ENCODE peak calls at places on chromosomes 6 and 20, in five cellular contexts. One of them, this sample, is unnamed.

GRCh38 chr6:61887425-61887824 is 398.6 kb downstream of the KHDRBS2 start:
- DNase-seq in tibial artery: no peak
- DNase-seq in stimulated activated CD8-positive, alpha-beta memory T cell treated with anti-CD3 and anti-CD28 coated beads, Interleukin-15, amount 100 ng/mL, for 24 hours: no peak
- DNase-seq in RWPE1: no peak
- DNase-seq in AG08395: no peak
- DNase-seq in this sample: no peak

GRCh38 chr6:18596529-18596835 is 209.3 kb downstream of the RNF144B start:
- DNase-seq in AG08395: no peak
- DNase-seq in stimulated activated CD8-positive, alpha-beta memory T cell treated with anti-CD3 and anti-CD28 coated beads, Interleukin-15, amount 100 ng/mL, for 24 hours: no peak
- DNase-seq in RWPE1: no peak
- DNase-seq in tibial artery: no peak
- DNase-seq in this sample: no peak

GRCh38 chr6:137412562-137412961 is 81.6 kb downstream of the OLIG3 start:
- DNase-seq in AG08395: no peak
- DNase-seq in tibial artery: no peak
- DNase-seq in RWPE1: no peak
- DNase-seq in stimulated activated CD8-positive, alpha-beta memory T cell treated with anti-CD3 and anti-CD28 coated beads, Interleukin-15, amount 100 ng/mL, for 24 hours: no peak
- DNase-seq in this sample: no peak

GRCh38 chr6:64895945-64896344 is 811.1 kb downstream of the EYS start:
- DNase-seq in AG08395: no peak
- DNase-seq in stimulated activated CD8-positive, alpha-beta memory T cell treated with anti-CD3 and anti-CD28 coated beads, Interleukin-15, amount 100 ng/mL, for 24 hours: no peak
- DNase-seq in tibial artery: no peak
- DNase-seq in RWPE1: no peak
- DNase-seq in this sample: no peak

GRCh38 chr20:25496968-25497401 is 88.3 kb downstream of the NINL start:
- DNase-seq in RWPE1: peak
- DNase-seq in stimulated activated CD8-positive, alpha-beta memory T cell treated with anti-CD3 and anti-CD28 coated beads, Interleukin-15, amount 100 ng/mL, for 24 hours: no peak
- DNase-seq in AG08395: no peak
- DNase-seq in tibial artery: no peak
- DNase-seq in this sample: no peak

GRCh38 chr6:122717350-122717749 is 62.2 kb upstream of the FABP7 start:
- DNase-seq in AG08395: peak
- DNase-seq in tibial artery: no peak
- DNase-seq in RWPE1: no peak
- DNase-seq in stimulated activated CD8-positive, alpha-beta memory T cell treated with anti-CD3 and anti-CD28 coated beads, Interleukin-15, amount 100 ng/mL, for 24 hours: no peak
- DNase-seq in this sample: peak

GRCh38 chr6:66772785-66773184 is 1065.8 kb upstream of the EYS start:
- DNase-seq in AG08395: no peak
- DNase-seq in tibial artery: peak
- DNase-seq in stimulated activated CD8-positive, alpha-beta memory T cell treated with anti-CD3 and anti-CD28 coated beads, Interleukin-15, amount 100 ng/mL, for 24 hours: no peak
- DNase-seq in RWPE1: no peak
- DNase-seq in this sample: no peak

GRCh38 chr6:4567141-4567540 is 209.1 kb upstream of the CDYL start:
- DNase-seq in AG08395: peak
- DNase-seq in tibial artery: no peak
- DNase-seq in stimulated activated CD8-positive, alpha-beta memory T cell treated with anti-CD3 and anti-CD28 coated beads, Interleukin-15, amount 100 ng/mL, for 24 hours: no peak
- DNase-seq in RWPE1: peak
- DNase-seq in this sample: no peak

GRCh38 chr6:53703047-53703446 is 37.5 kb upstream of the KLHL31 start:
- DNase-seq in stimulated activated CD8-positive, alpha-beta memory T cell treated with anti-CD3 and anti-CD28 coated beads, Interleukin-15, amount 100 ng/mL, for 24 hours: no peak
- DNase-seq in AG08395: no peak
- DNase-seq in RWPE1: no peak
- DNase-seq in tibial artery: no peak
- DNase-seq in this sample: no peak

GRCh38 chr6:14658909-14659561 is 541.5 kb downstream of the CD83 start:
- DNase-seq in AG08395: peak
- DNase-seq in stimulated activated CD8-positive, alpha-beta memory T cell treated with anti-CD3 and anti-CD28 coated beads, Interleukin-15, amount 100 ng/mL, for 24 hours: no peak
- DNase-seq in RWPE1: no peak
- DNase-seq in tibial artery: peak
- DNase-seq in this sample: no peak

GRCh38 chr20:32965581-32966373 is 38.5 kb downstream of the SUN5 start:
- DNase-seq in stimulated activated CD8-positive, alpha-beta memory T cell treated with anti-CD3 and anti-CD28 coated beads, Interleukin-15, amount 100 ng/mL, for 24 hours: no peak
- DNase-seq in RWPE1: no peak
- DNase-seq in tibial artery: no peak
- DNase-seq in AG08395: no peak
- DNase-seq in this sample: no peak

GRCh38 chr20:46253391-46253790 is 54.9 kb downstream of the CDH22 start:
- DNase-seq in AG08395: peak
- DNase-seq in RWPE1: peak
- DNase-seq in tibial artery: no peak
- DNase-seq in stimulated activated CD8-positive, alpha-beta memory T cell treated with anti-CD3 and anti-CD28 coated beads, Interleukin-15, amount 100 ng/mL, for 24 hours: no peak
- DNase-seq in this sample: no peak

GRCh38 chr6:107977283-107977682 is 19.3 kb upstream of the SEC63 start:
- DNase-seq in RWPE1: peak
- DNase-seq in stimulated activated CD8-positive, alpha-beta memory T cell treated with anti-CD3 and anti-CD28 coated beads, Interleukin-15, amount 100 ng/mL, for 24 hours: no peak
- DNase-seq in AG08395: peak
- DNase-seq in tibial artery: no peak
- DNase-seq in this sample: no peak

GRCh38 chr6:119022796-119023195 is 55.7 kb downstream of the FAM184A start:
- DNase-seq in tibial artery: no peak
- DNase-seq in stimulated activated CD8-positive, alpha-beta memory T cell treated with anti-CD3 and anti-CD28 coated beads, Interleukin-15, amount 100 ng/mL, for 24 hours: no peak
- DNase-seq in AG08395: no peak
- DNase-seq in RWPE1: no peak
- DNase-seq in this sample: no peak

GRCh38 chr6:127938701-127939100 is 37.8 kb upstream of the THEMIS start:
- DNase-seq in RWPE1: no peak
- DNase-seq in AG08395: peak
- DNase-seq in tibial artery: no peak
- DNase-seq in stimulated activated CD8-positive, alpha-beta memory T cell treated with anti-CD3 and anti-CD28 coated beads, Interleukin-15, amount 100 ng/mL, for 24 hours: no peak
- DNase-seq in this sample: no peak

GRCh38 chr6:71698698-71699097 is 187.7 kb upstream of the RIMS1 start:
- DNase-seq in stimulated activated CD8-positive, alpha-beta memory T cell treated with anti-CD3 and anti-CD28 coated beads, Interleukin-15, amount 100 ng/mL, for 24 hours: no peak
- DNase-seq in AG08395: no peak
- DNase-seq in tibial artery: no peak
- DNase-seq in RWPE1: no peak
- DNase-seq in this sample: no peak

GRCh38 chr6:83062225-83062624 is 3.4 kb downstream of the UBE3D start:
- DNase-seq in RWPE1: no peak
- DNase-seq in stimulated activated CD8-positive, alpha-beta memory T cell treated with anti-CD3 and anti-CD28 coated beads, Interleukin-15, amount 100 ng/mL, for 24 hours: no peak
- DNase-seq in tibial artery: no peak
- DNase-seq in AG08395: peak
- DNase-seq in this sample: no peak

GRCh38 chr20:3106658-3107463 is 22.3 kb upstream of the AVP start:
- DNase-seq in RWPE1: no peak
- DNase-seq in stimulated activated CD8-positive, alpha-beta memory T cell treated with anti-CD3 and anti-CD28 coated beads, Interleukin-15, amount 100 ng/mL, for 24 hours: no peak
- DNase-seq in AG08395: no peak
- DNase-seq in tibial artery: no peak
- DNase-seq in this sample: no peak

GRCh38 chr6:89559487-89559886 is 79.1 kb downstream of the LYRM2 start:
- DNase-seq in AG08395: no peak
- DNase-seq in tibial artery: no peak
- DNase-seq in RWPE1: no peak
- DNase-seq in stimulated activated CD8-positive, alpha-beta memory T cell treated with anti-CD3 and anti-CD28 coated beads, Interleukin-15, amount 100 ng/mL, for 24 hours: no peak
- DNase-seq in this sample: no peak

GRCh38 chr20:61735503-61735785 is 330.2 kb downstream of the TAF4 start:
- DNase-seq in RWPE1: no peak
- DNase-seq in AG08395: no peak
- DNase-seq in stimulated activated CD8-positive, alpha-beta memory T cell treated with anti-CD3 and anti-CD28 coated beads, Interleukin-15, amount 100 ng/mL, for 24 hours: no peak
- DNase-seq in tibial artery: no peak
- DNase-seq in this sample: no peak

GRCh38 chr6:7414811-7415210 is 25.2 kb downstream of the RIOK1 start:
- DNase-seq in AG08395: peak
- DNase-seq in RWPE1: peak
- DNase-seq in stimulated activated CD8-positive, alpha-beta memory T cell treated with anti-CD3 and anti-CD28 coated beads, Interleukin-15, amount 100 ng/mL, for 24 hours: no peak
- DNase-seq in tibial artery: no peak
- DNase-seq in this sample: no peak

GRCh38 chr6:108507316-108507715 is 53.4 kb upstream of the FOXO3 start:
- DNase-seq in tibial artery: no peak
- DNase-seq in AG08395: no peak
- DNase-seq in stimulated activated CD8-positive, alpha-beta memory T cell treated with anti-CD3 and anti-CD28 coated beads, Interleukin-15, amount 100 ng/mL, for 24 hours: no peak
- DNase-seq in RWPE1: no peak
- DNase-seq in this sample: no peak

GRCh38 chr6:142867988-142868818 is 76.8 kb downstream of the HIVEP2 start:
- DNase-seq in tibial artery: no peak
- DNase-seq in stimulated activated CD8-positive, alpha-beta memory T cell treated with anti-CD3 and anti-CD28 coated beads, Interleukin-15, amount 100 ng/mL, for 24 hours: no peak
- DNase-seq in RWPE1: no peak
- DNase-seq in AG08395: no peak
- DNase-seq in this sample: no peak

GRCh38 chr6:35396991-35397390 is 54.6 kb downstream of the PPARD start:
- DNase-seq in RWPE1: peak
- DNase-seq in AG08395: peak
- DNase-seq in tibial artery: no peak
- DNase-seq in stimulated activated CD8-positive, alpha-beta memory T cell treated with anti-CD3 and anti-CD28 coated beads, Interleukin-15, amount 100 ng/mL, for 24 hours: no peak
- DNase-seq in this sample: no peak

GRCh38 chr6:137043710-137044365 is 927 bp downstream of the IL20RA start:
- DNase-seq in tibial artery: no peak
- DNase-seq in RWPE1: peak
- DNase-seq in stimulated activated CD8-positive, alpha-beta memory T cell treated with anti-CD3 and anti-CD28 coated beads, Interleukin-15, amount 100 ng/mL, for 24 hours: no peak
- DNase-seq in AG08395: peak
- DNase-seq in this sample: peak

GRCh38 chr6:136123464-136123863 is 126.6 kb downstream of the MTFR2 start:
- DNase-seq in tibial artery: no peak
- DNase-seq in AG08395: peak
- DNase-seq in stimulated activated CD8-positive, alpha-beta memory T cell treated with anti-CD3 and anti-CD28 coated beads, Interleukin-15, amount 100 ng/mL, for 24 hours: no peak
- DNase-seq in RWPE1: peak
- DNase-seq in this sample: no peak

GRCh38 chr6:1461207-1461606 is 71.8 kb downstream of the FOXF2 start:
- DNase-seq in AG08395: peak
- DNase-seq in RWPE1: peak
- DNase-seq in stimulated activated CD8-positive, alpha-beta memory T cell treated with anti-CD3 and anti-CD28 coated beads, Interleukin-15, amount 100 ng/mL, for 24 hours: no peak
- DNase-seq in tibial artery: no peak
- DNase-seq in this sample: no peak

GRCh38 chr6:105511639-105512038 is 108.8 kb upstream of the PREP start:
- DNase-seq in tibial artery: no peak
- DNase-seq in stimulated activated CD8-positive, alpha-beta memory T cell treated with anti-CD3 and anti-CD28 coated beads, Interleukin-15, amount 100 ng/mL, for 24 hours: no peak
- DNase-seq in RWPE1: no peak
- DNase-seq in AG08395: no peak
- DNase-seq in this sample: no peak

GRCh38 chr20:38120625-38120988 is 44.5 kb downstream of the TGM2 start:
- DNase-seq in tibial artery: no peak
- DNase-seq in stimulated activated CD8-positive, alpha-beta memory T cell treated with anti-CD3 and anti-CD28 coated beads, Interleukin-15, amount 100 ng/mL, for 24 hours: no peak
- DNase-seq in RWPE1: no peak
- DNase-seq in AG08395: no peak
- DNase-seq in this sample: no peak

GRCh38 chr20:62592506-62593177 is 49.7 kb upstream of the SLCO4A1 start:
- DNase-seq in RWPE1: no peak
- DNase-seq in AG08395: no peak
- DNase-seq in tibial artery: no peak
- DNase-seq in stimulated activated CD8-positive, alpha-beta memory T cell treated with anti-CD3 and anti-CD28 coated beads, Interleukin-15, amount 100 ng/mL, for 24 hours: no peak
- DNase-seq in this sample: no peak

GRCh38 chr6:25342784-25343183 is 63.6 kb downstream of the CARMIL1 start:
- DNase-seq in tibial artery: no peak
- DNase-seq in stimulated activated CD8-positive, alpha-beta memory T cell treated with anti-CD3 and anti-CD28 coated beads, Interleukin-15, amount 100 ng/mL, for 24 hours: no peak
- DNase-seq in AG08395: peak
- DNase-seq in RWPE1: no peak
- DNase-seq in this sample: no peak

GRCh38 chr6:80020381-80021120 is 16.1 kb downstream of the TTK start:
- DNase-seq in AG08395: no peak
- DNase-seq in RWPE1: no peak
- DNase-seq in stimulated activated CD8-positive, alpha-beta memory T cell treated with anti-CD3 and anti-CD28 coated beads, Interleukin-15, amount 100 ng/mL, for 24 hours: no peak
- DNase-seq in tibial artery: no peak
- DNase-seq in this sample: no peak

GRCh38 chr20:37524859-37525708 is 2.6 kb downstream of the BLCAP start:
- DNase-seq in tibial artery: no peak
- DNase-seq in AG08395: peak
- DNase-seq in stimulated activated CD8-positive, alpha-beta memory T cell treated with anti-CD3 and anti-CD28 coated beads, Interleukin-15, amount 100 ng/mL, for 24 hours: no peak
- DNase-seq in RWPE1: peak
- DNase-seq in this sample: no peak

GRCh38 chr6:148934956-148935355 is 188.1 kb downstream of the UST start:
- DNase-seq in tibial artery: no peak
- DNase-seq in RWPE1: no peak
- DNase-seq in stimulated activated CD8-positive, alpha-beta memory T cell treated with anti-CD3 and anti-CD28 coated beads, Interleukin-15, amount 100 ng/mL, for 24 hours: no peak
- DNase-seq in AG08395: peak
- DNase-seq in this sample: no peak

GRCh38 chr20:536426-537012 is 7.1 kb downstream of the CSNK2A1 start:
- DNase-seq in RWPE1: no peak
- DNase-seq in AG08395: no peak
- DNase-seq in stimulated activated CD8-positive, alpha-beta memory T cell treated with anti-CD3 and anti-CD28 coated beads, Interleukin-15, amount 100 ng/mL, for 24 hours: no peak
- DNase-seq in tibial artery: no peak
- DNase-seq in this sample: no peak

GRCh38 chr6:56072856-56073255 is 174.5 kb downstream of the COL21A1 start:
- DNase-seq in AG08395: no peak
- DNase-seq in RWPE1: no peak
- DNase-seq in stimulated activated CD8-positive, alpha-beta memory T cell treated with anti-CD3 and anti-CD28 coated beads, Interleukin-15, amount 100 ng/mL, for 24 hours: no peak
- DNase-seq in tibial artery: no peak
- DNase-seq in this sample: no peak

GRCh38 chr6:6729971-6730370 is 141.5 kb downstream of the LY86 start:
- DNase-seq in AG08395: no peak
- DNase-seq in tibial artery: no peak
- DNase-seq in RWPE1: no peak
- DNase-seq in stimulated activated CD8-positive, alpha-beta memory T cell treated with anti-CD3 and anti-CD28 coated beads, Interleukin-15, amount 100 ng/mL, for 24 hours: no peak
- DNase-seq in this sample: no peak

GRCh38 chr6:77015350-77015749 is 447.9 kb downstream of the HTR1B start:
- DNase-seq in stimulated activated CD8-positive, alpha-beta memory T cell treated with anti-CD3 and anti-CD28 coated beads, Interleukin-15, amount 100 ng/mL, for 24 hours: no peak
- DNase-seq in tibial artery: no peak
- DNase-seq in AG08395: peak
- DNase-seq in RWPE1: no peak
- DNase-seq in this sample: no peak

GRCh38 chr20:44963325-44964215 is 2.7 kb upstream of the STK4 start:
- DNase-seq in tibial artery: no peak
- DNase-seq in RWPE1: no peak
- DNase-seq in stimulated activated CD8-positive, alpha-beta memory T cell treated with anti-CD3 and anti-CD28 coated beads, Interleukin-15, amount 100 ng/mL, for 24 hours: no peak
- DNase-seq in AG08395: no peak
- DNase-seq in this sample: no peak